ENCODE peak calls at places on chromosome 22, in four cellular contexts. One of them, this sample, is unnamed. For H3K9me3, the result is how much of the 10 kb centered on the place peaks cover.

GRCh38 chr22:43206515-43207161 is 19.7 kb upstream of the TTLL12 start:
- DNase-seq in lung: no peak
- DNase-seq in ascending aorta: no peak
- DNase-seq in OCI-LY7: no peak
- DNase-seq in this sample: no peak

GRCh38 chr22:38973289-38974169 is 8.6 kb upstream of the APOBEC3B start:
- DNase-seq in OCI-LY7: peak
- DNase-seq in lung: peak
- DNase-seq in ascending aorta: no peak
- DNase-seq in this sample: peak

GRCh38 chr22:30196141-30196866 is 50.3 kb downstream of the LIF start:
- DNase-seq in lung: peak
- DNase-seq in OCI-LY7: peak
- DNase-seq in ascending aorta: peak
- DNase-seq in this sample: peak

GRCh38 chr22:41857860-41858199 is 24.9 kb downstream of the SREBF2 start:
- DNase-seq in OCI-LY7: no peak
- DNase-seq in ascending aorta: no peak
- DNase-seq in lung: no peak
- DNase-seq in this sample: no peak

GRCh38 chr22:45846952-45847351 is 130.0 kb downstream of the WNT7B start:
- DNase-seq in lung: no peak
- DNase-seq in ascending aorta: no peak
- DNase-seq in OCI-LY7: no peak
- DNase-seq in this sample: no peak

GRCh38 chr22:23791737-23792645 is 5.2 kb downstream of the SMARCB1 start:
- DNase-seq in lung: no peak
- DNase-seq in ascending aorta: no peak
- DNase-seq in OCI-LY7: no peak
- DNase-seq in this sample: no peak

GRCh38 chr22:17772963-17773605 is 1.2 kb downstream of the BID start:
- DNase-seq in lung: no peak
- DNase-seq in ascending aorta: no peak
- DNase-seq in OCI-LY7: no peak
- DNase-seq in this sample: no peak

GRCh38 chr22:23219787-23220484 is 39.6 kb downstream of the BCR start:
- DNase-seq in OCI-LY7: peak
- DNase-seq in lung: peak
- DNase-seq in ascending aorta: peak
- DNase-seq in this sample: no peak

GRCh38 chr22:29310863-29311339 is 4.5 kb downstream of the GAS2L1 start:
- DNase-seq in OCI-LY7: no peak
- DNase-seq in ascending aorta: peak
- DNase-seq in lung: peak
- DNase-seq in this sample: no peak

GRCh38 chr22:49574861-49575702 is 252.6 kb downstream of the BRD1 start:
- DNase-seq in lung: no peak
- DNase-seq in ascending aorta: peak
- DNase-seq in OCI-LY7: no peak
- DNase-seq in this sample: no peak

GRCh38 chr22:44419429-44419828 is 78.6 kb downstream of the RTL6 start:
- DNase-seq in OCI-LY7: no peak
- DNase-seq in ascending aorta: no peak
- DNase-seq in lung: no peak
- DNase-seq in this sample: no peak

GRCh38 chr22:37843746-37844089 is 416 bp downstream of the ANKRD54 start:
- DNase-seq in OCI-LY7: peak
- DNase-seq in lung: no peak
- DNase-seq in ascending aorta: no peak
- DNase-seq in this sample: no peak

GRCh38 chr22:30304495-30305244 is 15.4 kb upstream of the CASTOR1 start:
- DNase-seq in ascending aorta: peak
- DNase-seq in OCI-LY7: peak
- DNase-seq in lung: no peak
- DNase-seq in this sample: no peak

GRCh38 chr22:38870312-38870741 is 1.7 kb downstream of the CBX6 start:
- DNase-seq in lung: peak
- DNase-seq in OCI-LY7: peak
- DNase-seq in ascending aorta: peak
- DNase-seq in this sample: no peak

GRCh38 chr22:28728621-28729313 is 12.9 kb downstream of the CHEK2 start:
- DNase-seq in lung: no peak
- DNase-seq in ascending aorta: no peak
- DNase-seq in OCI-LY7: no peak
- DNase-seq in this sample: no peak

GRCh38 chr22:37565830-37566229 is 5.5 kb downstream of the CDC42EP1 start:
- DNase-seq in OCI-LY7: no peak
- DNase-seq in ascending aorta: no peak
- DNase-seq in lung: no peak
- DNase-seq in this sample: no peak

GRCh38 chr22:41070665-41071331 is 21.6 kb upstream of the EP300 start:
- DNase-seq in OCI-LY7: no peak
- DNase-seq in ascending aorta: no peak
- DNase-seq in lung: peak
- DNase-seq in this sample: no peak

GRCh38 chr22:38504731-38505594 is 1.1 kb downstream of the DDX17 start:
- DNase-seq in ascending aorta: peak
- DNase-seq in OCI-LY7: peak
- DNase-seq in lung: peak
- DNase-seq in this sample: no peak

GRCh38 chr22:44186121-44186510 is 5.4 kb downstream of the PARVG start:
- DNase-seq in OCI-LY7: no peak
- DNase-seq in ascending aorta: no peak
- DNase-seq in lung: no peak
- DNase-seq in this sample: no peak

GRCh38 chr22:43829904-43830851 is 18.1 kb upstream of the EFCAB6 start:
- DNase-seq in lung: peak
- DNase-seq in ascending aorta: peak
- DNase-seq in OCI-LY7: no peak
- DNase-seq in this sample: no peak

GRCh38 chr22:50247748-50248147 is 2.9 kb upstream of the TUBGCP6 start:
- DNase-seq in lung: no peak
- DNase-seq in ascending aorta: no peak
- DNase-seq in OCI-LY7: peak
- DNase-seq in this sample: no peak

GRCh38 chr22:21029486-21030025 is 2.8 kb downstream of the SLC7A4 start:
- DNase-seq in OCI-LY7: no peak
- DNase-seq in ascending aorta: no peak
- DNase-seq in lung: no peak
- DNase-seq in this sample: no peak

GRCh38 chr22:40436460-40437431 is 66.4 kb downstream of the SGSM3 start:
- DNase-seq in lung: no peak
- DNase-seq in ascending aorta: no peak
- DNase-seq in OCI-LY7: peak
- DNase-seq in this sample: peak

GRCh38 chr22:39545310-39546063 is 12.9 kb upstream of the RPS19BP1 start:
- DNase-seq in ascending aorta: no peak
- DNase-seq in OCI-LY7: no peak
- DNase-seq in lung: no peak
- DNase-seq in this sample: no peak

GRCh38 chr22:49973018-49973965 is 12.7 kb downstream of the PIM3 start:
- DNase-seq in lung: no peak
- DNase-seq in OCI-LY7: no peak
- DNase-seq in ascending aorta: no peak
- DNase-seq in this sample: no peak

GRCh38 chr22:39300198-39300830 is 19.1 kb downstream of the RPL3 start:
- DNase-seq in lung: no peak
- DNase-seq in ascending aorta: peak
- DNase-seq in OCI-LY7: peak
- DNase-seq in this sample: no peak

GRCh38 chr22:23156286-23156685 is 11.0 kb downstream of the RAB36 start:
- DNase-seq in OCI-LY7: no peak
- DNase-seq in ascending aorta: no peak
- DNase-seq in lung: no peak
- DNase-seq in this sample: no peak

GRCh38 chr22:37818397-37819099 is 4.6 kb upstream of the GALR3 start:
- DNase-seq in lung: peak
- DNase-seq in ascending aorta: no peak
- DNase-seq in OCI-LY7: peak
- DNase-seq in this sample: no peak

GRCh38 chr22:38601221-38601764 is 31.3 kb upstream of the DMC1 start:
- DNase-seq in OCI-LY7: no peak
- DNase-seq in ascending aorta: no peak
- DNase-seq in lung: no peak
- DNase-seq in this sample: no peak

GRCh38 chr22:48303360-48303725 is 1524.3 kb downstream of the BRD1 start:
- DNase-seq in OCI-LY7: no peak
- DNase-seq in lung: no peak
- DNase-seq in ascending aorta: no peak
- DNase-seq in this sample: no peak
- H3K9me3 ChIP-seq in OCI-LY7: under half
- H3K9me3 ChIP-seq in lung: under half
- H3K9me3 ChIP-seq in ascending aorta: under half
- H3K9me3 ChIP-seq in this sample: under half

DNA sequence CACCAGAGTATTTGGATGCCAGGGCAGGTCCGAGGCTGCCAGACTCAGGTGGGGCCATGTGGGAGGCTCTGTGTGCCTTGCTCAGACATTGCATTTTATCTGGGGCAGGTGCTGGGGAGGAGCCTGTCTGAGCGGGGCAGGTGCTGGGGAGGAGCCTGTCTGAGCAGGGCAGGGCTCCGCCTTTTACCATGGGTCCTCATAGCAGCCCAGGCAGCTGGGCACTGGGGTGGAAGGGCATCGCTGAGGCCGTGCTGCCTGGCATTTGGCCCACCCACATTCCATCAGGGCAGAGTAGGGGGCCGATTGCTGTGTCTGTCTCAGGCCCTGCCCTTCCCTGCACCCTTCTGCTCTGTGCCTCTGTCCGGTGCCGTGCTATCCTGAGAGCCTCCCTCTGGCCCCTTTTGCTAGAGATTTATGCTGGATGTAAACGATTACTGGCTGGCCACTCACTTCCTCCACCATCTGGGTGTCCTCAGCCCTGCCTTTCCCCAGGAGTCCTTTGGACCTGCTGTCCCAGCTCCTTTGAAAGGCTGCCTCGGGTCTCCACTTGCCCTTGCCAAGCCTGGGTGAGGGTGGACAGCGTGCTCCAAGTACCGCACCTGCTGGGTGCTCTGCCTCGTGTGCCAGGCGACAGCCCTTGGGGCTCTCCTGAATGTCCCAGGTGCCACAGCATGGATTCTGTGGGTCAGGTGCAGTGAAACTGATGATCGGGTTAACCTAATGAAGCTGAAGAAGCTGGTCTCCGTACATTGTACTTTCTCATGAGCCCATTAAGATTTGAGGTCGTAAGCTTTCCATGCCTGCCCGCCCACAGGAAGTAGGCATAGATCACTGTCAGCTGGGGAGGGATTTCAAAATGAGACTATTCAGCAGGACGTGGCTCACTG is 281.6 kb downstream of the TBC1D22A start:
- DNase-seq in lung: peak
- DNase-seq in OCI-LY7: no peak
- DNase-seq in ascending aorta: no peak
- DNase-seq in this sample: no peak
- H3K4me3 ChIP-seq in lung: no peak
- H3K4me3 ChIP-seq in OCI-LY7: no peak
- H3K4me3 ChIP-seq in ascending aorta: no peak
- H3K4me3 ChIP-seq in this sample: no peak

GRCh38 chr22:19143967-19144400 is 467 bp downstream of the ESS2 start:
- DNase-seq in lung: no peak
- DNase-seq in OCI-LY7: peak
- DNase-seq in ascending aorta: no peak
- DNase-seq in this sample: no peak

GRCh38 chr22:19148417-19149046 is 1.6 kb downstream of the GSC2 start:
- DNase-seq in ascending aorta: no peak
- DNase-seq in OCI-LY7: no peak
- DNase-seq in lung: no peak
- DNase-seq in this sample: no peak

GRCh38 chr22:19147193-19147780 is 2.8 kb downstream of the GSC2 start:
- DNase-seq in ascending aorta: no peak
- DNase-seq in OCI-LY7: no peak
- DNase-seq in lung: no peak
- DNase-seq in this sample: no peak

GRCh38 chr22:19149047-19149883 is 827 bp downstream of the GSC2 start:
- DNase-seq in ascending aorta: no peak
- DNase-seq in OCI-LY7: no peak
- DNase-seq in lung: no peak
- DNase-seq in this sample: no peak

DNA sequence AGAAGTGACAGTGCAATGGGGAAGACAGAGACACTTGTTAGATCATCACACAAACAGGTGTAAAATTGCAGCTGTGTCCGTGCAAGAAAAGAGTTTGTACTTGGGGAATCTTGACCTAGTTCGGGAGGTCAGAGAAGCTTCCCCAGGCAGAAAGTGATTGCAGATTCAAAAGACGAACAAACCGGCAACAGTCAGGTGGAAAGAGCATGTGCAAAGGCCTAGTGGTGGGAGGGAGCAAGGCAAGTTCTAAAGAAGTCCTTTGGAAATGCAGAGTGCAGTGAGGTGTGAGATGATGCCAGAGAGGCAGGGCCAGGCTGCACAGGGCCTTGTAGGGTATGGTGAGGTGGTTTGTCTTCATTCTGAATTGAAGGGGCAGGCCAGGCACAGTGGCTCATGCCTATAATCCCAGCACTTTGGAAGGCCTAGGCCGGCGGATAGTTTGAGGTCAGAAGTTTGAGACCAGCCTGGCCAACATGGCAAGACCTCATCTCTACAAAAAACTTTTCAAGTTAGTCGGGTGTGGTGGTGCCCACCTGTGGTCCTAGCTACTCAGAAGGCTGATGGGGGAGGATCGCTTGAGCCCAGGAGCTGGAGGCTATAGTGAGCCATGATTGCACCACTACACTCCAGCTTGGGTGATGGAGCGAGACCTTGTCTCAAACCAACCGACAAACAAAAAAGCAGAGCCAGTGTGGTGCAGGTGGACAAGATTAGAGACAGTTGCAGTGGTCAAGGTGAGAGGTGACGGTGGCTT is 1.9 kb upstream of the ESS2 start:
- DNase-seq in lung: no peak
- DNase-seq in OCI-LY7: no peak
- DNase-seq in ascending aorta: no peak
- DNase-seq in this sample: no peak
- H3K9me3 ChIP-seq in lung: under half
- H3K9me3 ChIP-seq in OCI-LY7: under half
- H3K9me3 ChIP-seq in ascending aorta: under half
- H3K9me3 ChIP-seq in this sample: under half

DNA sequence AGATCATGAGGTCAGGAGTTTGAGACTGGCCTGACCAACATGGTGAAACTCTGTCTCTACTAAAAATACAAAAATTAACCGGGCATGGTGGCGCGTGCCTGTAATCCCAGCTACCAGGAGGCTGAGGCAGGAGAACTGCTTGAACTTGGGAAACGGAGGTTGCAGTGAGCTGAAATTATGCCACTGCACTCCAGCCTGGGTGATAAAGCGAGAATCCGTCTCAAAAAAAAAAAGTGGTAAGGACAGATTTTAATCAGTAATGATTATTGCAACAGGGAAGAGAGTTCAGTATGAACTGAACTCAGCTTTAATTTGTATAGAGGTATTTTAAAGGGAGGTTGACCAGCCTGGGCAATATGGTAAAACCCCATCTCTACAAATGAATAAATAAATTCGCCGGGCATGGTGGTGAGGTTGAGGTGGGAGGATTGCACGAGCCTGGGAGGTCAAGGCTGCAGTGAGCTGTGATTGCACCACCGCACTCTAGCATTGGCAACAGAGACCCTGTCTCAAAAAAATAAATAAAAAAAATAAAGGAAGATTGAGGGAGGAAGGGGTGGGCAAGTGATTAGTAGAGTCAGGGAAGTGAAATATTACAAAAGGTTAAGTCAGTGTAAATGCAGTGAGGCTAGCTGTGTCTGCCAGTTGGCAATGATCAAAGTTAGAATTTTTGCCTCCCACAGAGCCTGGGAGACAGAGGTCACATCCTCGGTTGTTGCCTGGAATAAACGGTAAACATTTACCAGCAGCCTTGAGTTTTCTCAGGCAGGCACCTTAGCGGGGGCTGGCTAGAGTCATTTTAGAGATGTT is 2.6 kb upstream of the MCM5 start:
- DNase-seq in ascending aorta: no peak
- DNase-seq in lung: no peak
- DNase-seq in OCI-LY7: peak
- DNase-seq in this sample: no peak
- H3K4me3 ChIP-seq in ascending aorta: no peak
- H3K4me3 ChIP-seq in lung: no peak
- H3K4me3 ChIP-seq in OCI-LY7: peak
- H3K4me3 ChIP-seq in this sample: no peak

This sample was measured in Panc1.